ENCODE peak calls at places on chromosomes 6 and 20, in five cellular contexts. L, G, F, B and M are unnamed samples.

GRCh38 chr6:52868240-52868639 is 27.6 kb upstream of the GSTA5 start:
- DNase-seq in L (no peak), G (no peak), F (no peak), B (no peak), M (no peak)

GRCh38 chr6:6694368-6694780 is 105.9 kb downstream of the LY86 start:
- DNase-seq in L (no peak), G (peak), F (no peak), B (no peak), M (no peak)

GRCh38 chr6:83735461-83735860 is 26.6 kb upstream of the SNAP91 start:
- DNase-seq in L (no peak), G (no peak), F (no peak), B (no peak), M (no peak)

GRCh38 chr20:46557231-46557956 is 6.9 kb upstream of the OCSTAMP start:
- DNase-seq in L (no peak), G (no peak), F (no peak), B (no peak), M (no peak)

GRCh38 chr6:168678588-168678987 is 237.6 kb downstream of the SMOC2 start:
- DNase-seq in L (no peak), G (peak), F (no peak), B (no peak), M (no peak)

GRCh38 chr20:59387891-59388290 is 87.5 kb downstream of the EDN3 start:
- DNase-seq in L (no peak), G (no peak), F (no peak), B (no peak), M (no peak)

GRCh38 chr20:62774076-62774714 is 22.1 kb upstream of the MRGBP start:
- DNase-seq in L (no peak), G (no peak), F (no peak), B (no peak), M (no peak)

GRCh38 chr6:42142118-42142835 is at the start of gene C6orf132:
- DNase-seq in L (no peak), G (peak), F (no peak), B (peak), M (peak)

GRCh38 chr20:21529863-21530262 is 16.0 kb upstream of the NKX2-2 start:
- DNase-seq in L (no peak), G (no peak), F (no peak), B (no peak), M (no peak)
- TF ChIP-seq CTCF in L (no peak), G (no peak), F (peak), B (no peak), M (peak)

DNA sequence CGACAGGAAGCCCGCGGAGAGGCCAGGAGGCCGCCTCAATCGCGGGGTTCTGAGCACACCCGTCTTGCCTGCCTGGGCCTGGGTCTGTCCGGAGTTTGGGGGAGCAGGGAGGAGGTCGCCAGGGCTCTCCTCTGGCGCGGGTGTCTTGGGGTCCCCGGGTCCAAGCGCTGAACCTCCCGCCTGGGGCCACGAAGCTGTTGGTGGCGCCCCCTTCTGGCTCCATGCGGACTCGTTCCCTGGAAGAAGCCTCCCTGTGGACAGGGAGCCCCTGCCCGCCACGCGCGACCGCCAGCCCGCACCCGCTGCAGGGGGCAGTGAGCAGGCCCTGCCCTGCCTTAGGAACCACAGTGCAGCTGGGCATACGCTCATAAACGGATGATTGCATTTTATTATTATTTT is 44.7 kb downstream of the MCUR1 start:
- DNase-seq in L (no peak), G (no peak), F (peak), B (no peak), M (no peak)
- TF ChIP-seq CTCF in L (no peak), G (peak), F (no peak), B (no peak), M (no peak)

GRCh38 chr6:35082046-35082732 is 59.0 kb downstream of the TCP11 start:
- DNase-seq in L (no peak), G (peak), F (no peak), B (no peak), M (no peak)
- TF ChIP-seq CTCF in L (no peak), G (no peak), F (no peak), B (no peak), M (no peak)

DNA sequence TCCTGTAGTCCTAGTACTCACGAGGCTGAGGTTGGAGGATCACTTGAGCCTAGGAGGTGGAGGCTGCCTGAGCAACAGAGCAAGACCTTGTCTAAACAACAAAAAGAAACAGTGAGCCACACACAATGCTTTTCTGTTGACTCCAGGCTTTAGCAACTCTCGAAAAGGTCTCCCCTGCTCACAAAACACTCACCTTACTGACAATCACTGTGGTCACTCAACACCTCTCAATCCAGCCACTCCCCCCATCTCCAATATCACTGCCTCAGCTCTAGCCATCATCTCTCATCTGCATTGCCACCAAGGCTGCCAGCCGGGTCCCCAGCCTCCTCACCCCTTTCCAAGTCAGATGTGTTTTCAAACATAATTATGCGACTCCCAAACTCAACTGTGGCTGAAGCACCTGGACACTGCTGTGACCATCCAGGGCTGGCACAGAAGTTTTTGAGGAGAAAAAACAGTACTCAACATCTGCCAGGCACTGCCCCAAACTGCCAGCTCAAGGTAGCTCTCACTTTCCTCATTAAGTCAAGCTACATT is 218.0 kb upstream of the ARID1B start:
- DNase-seq in L (no peak), G (no peak), F (no peak), B (no peak), M (no peak)
- TF ChIP-seq CTCF in L (no peak), G (no peak), F (no peak), B (no peak), M (no peak)

GRCh38 chr20:17875981-17876385 is 92.6 kb downstream of the SNX5 start:
- DNase-seq in L (no peak), G (no peak), F (no peak), B (no peak), M (no peak)
- TF ChIP-seq CTCF in L (no peak), G (no peak), F (no peak), B (no peak), M (no peak)

GRCh38 chr20:34525709-34526416 is 9.6 kb downstream of the DYNLRB1 start:
- DNase-seq in L (peak), G (peak), F (no peak), B (no peak), M (no peak)

GRCh38 chr20:34526466-34526865 is 10.2 kb downstream of the DYNLRB1 start:
- DNase-seq in L (no peak), G (no peak), F (no peak), B (no peak), M (no peak)

GRCh38 chr20:34524426-34524825 is 8.2 kb downstream of the DYNLRB1 start:
- DNase-seq in L (no peak), G (no peak), F (no peak), B (no peak), M (no peak)

GRCh38 chr20:34525342-34525708 is 9.1 kb downstream of the DYNLRB1 start:
- DNase-seq in L (no peak), G (no peak), F (no peak), B (no peak), M (no peak)

DNA sequence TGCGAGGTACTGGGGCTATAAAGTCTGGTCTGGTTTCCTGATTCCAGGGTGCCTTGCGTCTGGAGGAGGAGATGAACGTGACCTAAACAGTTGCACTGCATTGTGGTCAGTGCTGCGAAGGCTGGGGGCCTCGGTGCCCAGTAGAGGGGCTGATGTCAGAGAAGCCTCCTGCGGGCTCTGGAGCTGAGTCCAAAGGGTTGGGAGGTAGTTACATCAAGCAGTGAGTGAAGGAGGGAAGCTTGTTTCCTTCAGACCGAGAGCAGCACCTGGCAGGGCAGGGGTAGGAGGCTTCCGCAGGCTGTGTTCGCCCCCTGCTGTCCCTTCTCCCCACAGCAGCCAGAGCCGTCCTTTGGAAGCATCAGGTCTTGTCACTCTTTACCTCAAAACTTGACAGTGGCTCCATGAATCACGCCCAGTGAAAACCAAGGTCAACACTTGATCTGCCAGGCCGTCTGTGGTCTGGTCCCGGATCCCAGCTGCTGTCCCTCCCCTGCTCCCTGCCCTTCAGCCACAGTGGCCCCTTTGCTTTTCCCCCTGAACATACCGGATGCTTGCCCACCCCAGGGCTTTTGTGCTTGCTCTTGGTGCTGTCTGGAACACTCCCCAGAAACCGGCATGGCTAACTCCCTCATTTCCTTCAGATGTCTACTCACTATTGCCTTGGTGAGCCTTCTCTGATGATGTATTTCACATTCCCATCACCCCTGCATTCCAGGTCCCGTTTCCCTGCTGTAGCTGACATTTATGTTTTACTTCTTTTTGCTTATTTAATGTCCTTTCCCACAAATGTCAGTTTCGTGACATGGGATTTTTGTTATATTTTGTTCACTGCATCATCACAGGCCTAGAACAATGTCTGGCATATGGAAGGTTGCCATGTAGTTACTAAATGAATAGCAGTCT is 7.0 kb downstream of the DYNLRB1 start:
- DNase-seq in L (no peak), G (peak), F (peak), B (peak), M (peak)
- TF ChIP-seq CTCF in L (no peak), G (peak), F (peak), B (peak), M (peak)

GRCh38 chr20:53162251-53162835 is 190.2 kb downstream of the TSHZ2 start:
- DNase-seq in L (no peak), G (no peak), F (no peak), B (peak), M (no peak)
- TF ChIP-seq CTCF in L (no peak), G (peak), F (no peak), B (no peak), M (peak)

DNA sequence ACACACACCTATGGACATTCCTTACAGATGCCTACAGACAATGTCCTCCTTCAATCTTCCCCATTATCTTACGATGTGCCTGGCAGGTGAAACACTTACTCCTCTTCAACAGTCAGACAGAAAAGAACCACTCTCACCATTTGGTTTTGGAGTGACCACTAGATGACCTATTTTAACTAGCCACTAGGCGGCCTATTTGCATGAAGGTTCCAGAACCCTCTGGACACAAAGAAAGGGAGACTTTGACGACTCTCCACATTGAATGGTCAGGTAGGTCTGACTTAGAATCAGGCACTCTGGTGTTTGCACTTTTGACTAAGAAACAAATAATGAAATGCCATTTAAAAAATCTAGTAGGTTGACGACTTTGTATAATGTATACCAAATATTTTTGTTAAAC is 42.0 kb downstream of the PNLDC1 start:
- DNase-seq in L (no peak), G (no peak), F (no peak), B (no peak), M (no peak)
- TF ChIP-seq CTCF in L (no peak), G (no peak), F (no peak), B (no peak), M (peak)